ENCODE peak calls at places on chromosomes 6 and 20, in four cellular contexts. One of them, this sample, is unnamed. For H3K4me1, the result is how much of the 10 kb centered on the place peaks cover.

GRCh38 chr6:39881851-39882566 is 52.3 kb downstream of the MOCS1 start:
- DNase-seq in fibroblast of lung: peak
- DNase-seq in GM23338: no peak
- DNase-seq in GM23248: peak
- DNase-seq in this sample: no peak

GRCh38 chr6:118553132-118553531 is 5.0 kb downstream of the PLN start:
- DNase-seq in GM23338: no peak
- DNase-seq in GM23248: no peak
- DNase-seq in fibroblast of lung: no peak
- DNase-seq in this sample: no peak

GRCh38 chr20:4069741-4070140 is 54.4 kb upstream of the RNF24 start:
- DNase-seq in GM23248: peak
- DNase-seq in fibroblast of lung: peak
- DNase-seq in GM23338: no peak
- DNase-seq in this sample: no peak

GRCh38 chr20:39865446-39865845 is 823.6 kb downstream of the MAFB start:
- DNase-seq in GM23248: no peak
- DNase-seq in GM23338: no peak
- DNase-seq in fibroblast of lung: no peak
- DNase-seq in this sample: no peak

GRCh38 chr6:13229205-13230085 is 98.9 kb downstream of the TBC1D7 start:
- DNase-seq in fibroblast of lung: no peak
- DNase-seq in GM23338: peak
- DNase-seq in GM23248: no peak
- DNase-seq in this sample: peak

GRCh38 chr6:145087034-145087433 is 648.3 kb downstream of the EPM2A start:
- DNase-seq in GM23248: peak
- DNase-seq in fibroblast of lung: peak
- DNase-seq in GM23338: no peak
- DNase-seq in this sample: no peak

GRCh38 chr6:139308936-139309603 is 17.3 kb upstream of the TXLNB start:
- DNase-seq in GM23248: peak
- DNase-seq in fibroblast of lung: peak
- DNase-seq in GM23338: no peak
- DNase-seq in this sample: no peak

GRCh38 chr6:22964334-22964733 is 395.0 kb downstream of the HDGFL1 start:
- DNase-seq in GM23248: no peak
- DNase-seq in fibroblast of lung: no peak
- DNase-seq in GM23338: no peak
- DNase-seq in this sample: no peak

GRCh38 chr20:25008388-25009217 is 16.1 kb upstream of the APMAP start:
- DNase-seq in GM23248: no peak
- DNase-seq in GM23338: no peak
- DNase-seq in fibroblast of lung: no peak
- DNase-seq in this sample: no peak

GRCh38 chr6:79544939-79545450 is 7.8 kb upstream of the LCA5 start:
- DNase-seq in fibroblast of lung: peak
- DNase-seq in GM23338: peak
- DNase-seq in GM23248: peak
- DNase-seq in this sample: peak

GRCh38 chr6:129603731-129604130 is 106.2 kb downstream of the ARHGAP18 start:
- DNase-seq in GM23338: no peak
- DNase-seq in GM23248: no peak
- DNase-seq in fibroblast of lung: no peak
- DNase-seq in this sample: no peak

GRCh38 chr6:29925341-29926080 is 16.8 kb upstream of the HLA-A start:
- DNase-seq in GM23248: peak
- DNase-seq in GM23338: no peak
- DNase-seq in fibroblast of lung: no peak
- DNase-seq in this sample: no peak

GRCh38 chr20:46689082-46689753 is at the start of gene TP53RK:
- DNase-seq in fibroblast of lung: peak
- DNase-seq in GM23248: peak
- DNase-seq in GM23338: peak
- DNase-seq in this sample: peak

GRCh38 chr20:10671221-10671849 is 2.5 kb downstream of the JAG1 start:
- DNase-seq in GM23338: peak
- DNase-seq in fibroblast of lung: peak
- DNase-seq in GM23248: peak
- DNase-seq in this sample: peak

GRCh38 chr6:143806282-143807102 is 36.6 kb upstream of the LTV1 start:
- DNase-seq in GM23338: no peak
- DNase-seq in fibroblast of lung: peak
- DNase-seq in GM23248: peak
- DNase-seq in this sample: no peak

GRCh38 chr6:16505711-16506362 is 255.4 kb downstream of the ATXN1 start:
- DNase-seq in fibroblast of lung: peak
- DNase-seq in GM23338: no peak
- DNase-seq in GM23248: peak
- DNase-seq in this sample: peak

GRCh38 chr20:56762401-56762800 is 133.3 kb downstream of the TFAP2C start:
- DNase-seq in GM23338: no peak
- DNase-seq in GM23248: no peak
- DNase-seq in fibroblast of lung: no peak
- DNase-seq in this sample: no peak

GRCh38 chr6:167779993-167780655 is 46.6 kb upstream of the AFDN start:
- DNase-seq in GM23248: no peak
- DNase-seq in GM23338: no peak
- DNase-seq in fibroblast of lung: no peak
- DNase-seq in this sample: no peak

GRCh38 chr6:150759500-150759899 is 106.0 kb upstream of the MTHFD1L start:
- DNase-seq in GM23338: no peak
- DNase-seq in GM23248: no peak
- DNase-seq in fibroblast of lung: peak
- DNase-seq in this sample: no peak

GRCh38 chr6:4441981-4442434 is 306.6 kb upstream of the ECI2 start:
- DNase-seq in GM23338: no peak
- DNase-seq in GM23248: peak
- DNase-seq in fibroblast of lung: peak
- DNase-seq in this sample: no peak

GRCh38 chr20:8654486-8654885 is 414.4 kb upstream of the PLCB4 start:
- DNase-seq in fibroblast of lung: no peak
- DNase-seq in GM23338: no peak
- DNase-seq in GM23248: no peak
- DNase-seq in this sample: no peak

GRCh38 chr20:34938466-34939163 is 17.0 kb downstream of the GSS start:
- DNase-seq in GM23248: no peak
- DNase-seq in fibroblast of lung: no peak
- DNase-seq in GM23338: no peak
- DNase-seq in this sample: peak

GRCh38 chr20:11235058-11235457 is 561.3 kb upstream of the JAG1 start:
- DNase-seq in fibroblast of lung: peak
- DNase-seq in GM23248: peak
- DNase-seq in GM23338: peak
- DNase-seq in this sample: no peak

GRCh38 chr6:12238191-12238590 is 52.0 kb upstream of the EDN1 start:
- DNase-seq in GM23338: no peak
- DNase-seq in GM23248: no peak
- DNase-seq in fibroblast of lung: no peak
- DNase-seq in this sample: no peak

GRCh38 chr6:43849844-43850243 is 79.8 kb downstream of the VEGFA start:
- DNase-seq in GM23248: no peak
- DNase-seq in fibroblast of lung: peak
- DNase-seq in GM23338: no peak
- DNase-seq in this sample: no peak

GRCh38 chr20:10225439-10226080 is 6.9 kb downstream of the SNAP25 start:
- DNase-seq in GM23248: peak
- DNase-seq in fibroblast of lung: no peak
- DNase-seq in GM23338: peak
- DNase-seq in this sample: peak

GRCh38 chr20:22746957-22747356 is 162.6 kb upstream of the FOXA2 start:
- DNase-seq in GM23338: no peak
- DNase-seq in fibroblast of lung: no peak
- DNase-seq in GM23248: no peak
- DNase-seq in this sample: no peak

DNA sequence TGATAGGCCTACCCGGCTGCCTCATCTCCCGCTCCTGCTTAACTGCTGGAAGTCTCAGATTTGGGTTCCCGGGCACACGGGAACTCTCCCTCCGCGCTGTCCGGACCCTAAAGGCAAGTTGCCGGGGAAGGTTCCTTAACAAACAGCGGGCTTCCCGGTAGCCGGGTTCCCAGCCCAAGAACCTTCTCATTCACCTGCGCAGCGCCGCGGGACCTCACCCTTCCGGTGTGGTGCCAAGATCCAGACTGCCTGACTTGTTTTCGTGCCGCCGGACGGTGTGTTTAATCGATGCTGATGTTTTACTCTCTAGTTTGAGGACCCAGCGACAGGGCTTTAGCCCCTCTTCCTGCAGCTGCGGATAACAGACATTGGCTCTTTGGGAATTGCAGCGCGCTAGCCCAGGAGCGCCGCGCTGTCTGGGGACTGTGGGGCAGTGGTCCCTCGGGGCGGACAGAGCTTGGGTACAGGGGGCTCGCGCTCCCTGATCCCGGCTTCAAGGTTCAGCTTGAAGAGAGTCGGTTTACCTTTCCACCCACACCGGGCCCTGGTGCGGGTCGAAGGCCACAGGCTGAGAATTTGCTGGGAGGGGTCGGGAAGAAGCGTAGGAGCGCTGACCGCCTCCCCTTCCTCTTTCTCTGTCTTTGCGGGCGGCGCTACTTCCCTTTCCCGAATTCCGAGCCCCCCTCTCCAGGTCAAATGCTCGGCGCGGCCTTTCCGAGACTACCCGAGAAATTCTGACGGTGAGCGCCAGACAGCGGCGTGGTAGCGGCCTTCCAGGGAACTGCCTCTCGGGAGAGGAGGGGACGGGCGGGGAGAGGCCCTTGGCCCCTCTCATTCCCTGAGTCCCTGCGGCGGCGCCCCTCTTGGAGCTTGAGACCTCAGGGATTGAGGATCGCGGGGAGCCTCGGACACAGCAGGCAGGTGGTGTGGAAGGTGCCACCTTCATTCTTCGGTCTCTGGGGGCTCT is 17.2 kb downstream of the ABT1 start:
- DNase-seq in GM23338: peak
- DNase-seq in GM23248: peak
- DNase-seq in fibroblast of lung: no peak
- DNase-seq in this sample: no peak
- TF ChIP-seq EZH2 in GM23338: no peak
- TF ChIP-seq EZH2 in GM23248: peak
- TF ChIP-seq EZH2 in fibroblast of lung: peak
- TF ChIP-seq EZH2 in this sample: peak

GRCh38 chr6:14274552-14275492 is 157.2 kb downstream of the CD83 start:
- DNase-seq in fibroblast of lung: peak
- DNase-seq in GM23248: no peak
- DNase-seq in GM23338: no peak
- DNase-seq in this sample: no peak

GRCh38 chr6:14274016-14274415 is 156.4 kb downstream of the CD83 start:
- DNase-seq in GM23248: no peak
- DNase-seq in fibroblast of lung: no peak
- DNase-seq in GM23338: no peak
- DNase-seq in this sample: no peak

GRCh38 chr6:14276667-14277404 is 159.3 kb downstream of the CD83 start:
- DNase-seq in fibroblast of lung: peak
- DNase-seq in GM23338: no peak
- DNase-seq in GM23248: no peak
- DNase-seq in this sample: no peak

GRCh38 chr6:14276066-14276465 is 158.5 kb downstream of the CD83 start:
- DNase-seq in fibroblast of lung: no peak
- DNase-seq in GM23248: no peak
- DNase-seq in GM23338: no peak
- DNase-seq in this sample: no peak

DNA sequence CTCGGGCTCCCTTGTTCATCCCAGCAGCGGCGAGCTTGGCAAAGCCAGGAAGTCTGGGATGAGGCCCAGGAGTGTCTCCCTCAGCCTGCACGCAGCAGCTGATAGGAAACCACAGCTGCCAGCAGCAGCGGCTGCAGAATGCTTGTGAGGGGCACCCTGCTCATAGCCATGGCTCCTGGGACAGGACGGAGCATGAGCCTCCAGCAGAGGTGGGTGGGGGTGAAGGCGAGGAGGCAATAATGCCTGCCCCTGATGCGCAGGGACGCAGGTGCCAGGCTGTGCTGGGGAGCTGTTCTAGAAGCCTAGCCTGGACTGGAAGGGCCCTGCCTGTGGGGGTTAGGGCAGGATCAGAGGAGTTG is 157.9 kb downstream of the CD83 start:
- DNase-seq in GM23248: peak
- DNase-seq in fibroblast of lung: peak
- DNase-seq in GM23338: no peak
- DNase-seq in this sample: no peak
- H3K4me1 ChIP-seq in GM23248: under half
- H3K4me1 ChIP-seq in fibroblast of lung: under half
- H3K4me1 ChIP-seq in GM23338: under half
- H3K4me1 ChIP-seq in this sample: under half

DNA sequence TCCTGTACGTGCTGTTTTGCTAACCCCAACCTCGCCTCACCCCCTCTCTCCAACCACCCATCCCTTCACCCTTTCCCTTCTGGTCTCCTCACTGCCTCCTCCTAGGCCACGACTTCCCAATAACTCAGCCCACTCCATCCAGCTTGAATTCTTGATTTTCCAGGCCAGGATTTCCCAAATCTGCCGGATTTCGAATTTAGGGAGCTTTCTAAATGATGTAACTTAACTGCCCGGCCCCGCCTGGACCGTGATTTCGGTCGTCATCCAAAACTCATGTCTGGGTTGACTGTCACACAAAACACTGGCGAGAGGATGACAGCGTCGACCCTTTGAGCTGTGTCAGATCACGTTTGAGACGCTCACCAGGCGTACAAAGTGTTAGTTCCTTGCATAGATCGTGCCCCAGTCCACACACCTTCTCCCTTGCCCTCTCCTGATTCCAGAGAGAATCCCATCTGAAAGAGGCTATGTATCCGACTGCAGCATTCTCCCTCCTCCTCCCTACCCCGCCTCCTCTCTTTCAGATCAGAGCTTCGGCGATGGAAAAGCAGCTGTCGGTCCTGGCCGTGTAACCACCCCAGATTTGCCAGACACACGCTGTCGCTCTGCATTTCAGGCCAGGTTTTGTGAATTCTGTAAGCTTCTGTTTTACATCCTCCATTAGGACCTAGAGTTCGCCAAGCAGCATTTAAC is 168.2 kb downstream of the GPX5 start:
- DNase-seq in GM23248: peak
- DNase-seq in GM23338: peak
- DNase-seq in fibroblast of lung: no peak
- DNase-seq in this sample: no peak
- TF ChIP-seq EZH2 in GM23248: no peak
- TF ChIP-seq EZH2 in GM23338: peak
- TF ChIP-seq EZH2 in fibroblast of lung: no peak
- TF ChIP-seq EZH2 in this sample: no peak

DNA sequence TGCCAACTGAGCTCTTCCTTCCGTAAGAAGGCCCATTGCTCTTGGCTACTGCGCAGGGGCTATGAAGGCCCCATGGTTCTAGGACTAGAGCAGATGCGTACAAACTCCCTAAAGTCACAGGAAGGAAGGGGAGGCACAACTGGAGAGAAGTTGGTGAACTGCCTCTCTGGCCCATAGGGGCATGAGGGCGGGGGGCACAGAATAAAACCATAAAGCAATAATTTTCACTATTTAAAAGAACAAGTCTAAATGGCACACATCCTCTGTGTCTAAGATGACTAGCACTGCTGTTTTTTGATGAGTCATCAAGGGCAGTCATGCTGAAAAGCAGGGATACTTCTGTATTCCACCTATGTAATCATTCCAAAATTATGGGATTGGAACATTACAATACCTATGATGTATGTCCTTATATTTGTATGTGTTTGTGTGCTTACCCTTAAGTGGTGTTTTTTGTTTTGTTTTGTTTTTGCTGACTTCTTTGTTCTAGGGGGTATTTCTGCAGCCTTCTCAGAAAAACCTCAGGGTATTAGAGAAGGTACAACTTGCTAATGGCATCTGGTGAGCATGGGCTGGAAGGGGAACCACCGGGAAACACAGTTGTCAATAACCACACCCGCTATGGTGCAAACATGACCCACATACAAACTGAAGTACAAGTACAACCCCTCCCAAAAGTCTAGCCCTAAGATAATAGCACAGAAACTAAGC is 36.9 kb downstream of the B4GALT5 start:
- DNase-seq in GM23338: no peak
- DNase-seq in GM23248: peak
- DNase-seq in fibroblast of lung: peak
- DNase-seq in this sample: no peak
- H3K4me1 ChIP-seq in GM23338: half or more
- H3K4me1 ChIP-seq in GM23248: half or more
- H3K4me1 ChIP-seq in fibroblast of lung: under half
- H3K4me1 ChIP-seq in this sample: half or more

This sample was measured in A673.